ENCODE peak calls at places on chromosomes 2 and 18, in five cellular contexts. B is tibial nerve, T is ovary, A is vagina, F is psoas muscle. E is an unnamed sample. For H3K9me3, the result is how much of the 10 kb centered on the place peaks cover.

GRCh38 chr2:239917957-239918481 is 107.1 kb downstream of the NDUFA10 start:
- DNase-seq in T (no peak), A (peak), B (no peak), F (no peak), E (no peak)

GRCh38 chr2:8457092-8457481 is 224.8 kb upstream of the ID2 start:
- DNase-seq in A (no peak), B (no peak), T (no peak), F (no peak), E (no peak)

GRCh38 chr2:64225491-64225890 is 81.3 kb upstream of the PELI1 start:
- DNase-seq in F (no peak), T (no peak), A (no peak), B (no peak), E (no peak)

GRCh38 chr2:72961853-72962468 is 44.6 kb downstream of the EMX1 start:
- DNase-seq in B (no peak), F (peak), T (no peak), A (no peak), E (no peak)

GRCh38 chr2:109419960-109420370 is 193.8 kb downstream of the SEPTIN10 start:
- DNase-seq in F (peak), B (no peak), A (no peak), T (peak), E (no peak)

GRCh38 chr2:73172963-73173362 is 29.4 kb upstream of the NOTO start:
- DNase-seq in T (no peak), F (no peak), A (no peak), B (no peak), E (no peak)

GRCh38 chr18:50441518-50441917 is 66.7 kb downstream of the SKA1 start:
- DNase-seq in F (no peak), T (no peak), B (no peak), A (no peak), E (no peak)

GRCh38 chr2:156435392-156435724 is 821 bp upstream of the GPD2 start:
- DNase-seq in T (no peak), B (peak), F (no peak), A (no peak), E (no peak)

GRCh38 chr18:11826836-11827235 is 24.4 kb upstream of the CHMP1B start:
- DNase-seq in F (no peak), T (no peak), B (no peak), A (no peak), E (no peak)

GRCh38 chr2:239436076-239436475 is 35.3 kb upstream of the HDAC4 start:
- DNase-seq in F (no peak), T (no peak), B (no peak), A (no peak), E (no peak)

GRCh38 chr2:238786379-238786778 is 61.5 kb upstream of the TWIST2 start:
- DNase-seq in A (no peak), F (no peak), T (no peak), B (no peak), E (no peak)

GRCh38 chr2:85273732-85274731 is 53.8 kb downstream of the TGOLN2 start:
- DNase-seq in A (no peak), B (no peak), F (peak), T (peak), E (no peak)

GRCh38 chr2:126916744-126917143 is 18.1 kb downstream of the TEX51 start:
- DNase-seq in T (no peak), F (no peak), A (no peak), B (no peak), E (peak)

GRCh38 chr2:84495539-84496146 is 20.7 kb upstream of the DNAH6 start:
- DNase-seq in B (no peak), A (no peak), T (no peak), F (no peak), E (no peak)

GRCh38 chr2:28277466-28277865 is 115.2 kb upstream of the FOSL2 start:
- DNase-seq in B (no peak), F (no peak), A (no peak), T (no peak), E (no peak)

GRCh38 chr2:236194786-236195185 is 26.6 kb upstream of the GBX2 start:
- DNase-seq in T (no peak), A (no peak), F (no peak), B (no peak), E (peak)

GRCh38 chr2:86610871-86611270 is 12.8 kb downstream of the RNF103 start:
- DNase-seq in T (no peak), A (no peak), B (no peak), F (no peak), E (no peak)

GRCh38 chr18:46761054-46761769 is 4.4 kb upstream of the ST8SIA5 start:
- DNase-seq in B (no peak), A (no peak), F (no peak), T (no peak), E (no peak)

GRCh38 chr18:66168834-66169233 is 418.0 kb downstream of the CDH7 start:
- DNase-seq in T (no peak), A (no peak), B (no peak), F (no peak), E (no peak)

GRCh38 chr18:57640236-57640635 is 18.6 kb upstream of the NARS1 start:
- DNase-seq in B (no peak), T (no peak), F (no peak), A (no peak), E (no peak)

GRCh38 chr2:206212673-206213513 is 53.2 kb downstream of the EEF1B2 start:
- DNase-seq in B (no peak), A (no peak), T (no peak), F (no peak), E (no peak)

GRCh38 chr18:79786781-79787526 is 10.8 kb upstream of the KCNG2 start:
- DNase-seq in T (no peak), F (peak), B (no peak), A (no peak), E (peak)

GRCh38 chr2:127166221-127166860 is 53.8 kb downstream of the CYP27C1 start:
- DNase-seq in B (no peak), F (no peak), A (peak), T (no peak), E (no peak)

DNA sequence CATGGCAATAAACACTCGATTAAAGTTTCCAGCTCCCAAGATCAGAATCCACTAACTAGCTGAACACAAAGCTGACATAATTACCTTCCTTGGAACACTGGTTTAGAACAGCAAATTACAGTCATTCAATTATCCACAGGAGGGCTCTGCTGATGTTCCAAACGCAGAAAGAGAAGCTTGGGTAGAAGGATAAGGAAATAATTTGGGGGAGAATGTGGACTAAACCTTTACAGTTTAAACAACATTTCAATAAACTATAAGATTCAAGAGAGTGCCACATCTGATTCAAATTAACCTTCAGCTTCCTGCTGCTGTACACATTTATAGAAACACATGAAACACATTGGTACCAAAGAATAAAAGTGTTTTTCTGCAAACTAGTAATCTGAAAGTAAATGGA is 67.8 kb upstream of the ARL4C start:
- DNase-seq in F (no peak), A (no peak), B (no peak), T (no peak), E (no peak)
- TF ChIP-seq CTCF in F (no peak), A (no peak), B (no peak), T (no peak), E (no peak)

GRCh38 chr2:209629622-209630021 is 142.0 kb upstream of the UNC80 start:
- DNase-seq in A (no peak), F (no peak), T (no peak), B (no peak), E (no peak)
- H3K27ac ChIP-seq in A (no peak), F (no peak), T (no peak), B (no peak), E (no peak)

DNA sequence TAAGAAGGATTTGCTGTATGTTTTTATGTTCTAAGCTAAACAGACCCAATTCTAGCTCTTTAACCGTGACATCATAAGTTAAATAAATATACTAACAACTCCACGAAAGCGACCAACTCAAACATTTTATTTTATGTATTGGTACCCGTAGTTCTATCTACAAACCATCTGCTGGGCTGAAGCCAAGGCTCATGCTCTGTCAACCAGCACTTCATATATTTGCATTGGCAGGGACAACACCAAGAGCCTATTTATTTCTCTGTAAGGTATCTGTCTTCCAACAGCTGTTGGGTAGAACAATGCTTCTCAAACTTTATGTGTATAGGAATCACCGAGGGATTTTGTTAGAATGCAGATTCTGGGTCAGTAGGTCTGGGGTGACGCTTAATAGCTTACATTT is 64.5 kb downstream of the PID1 start:
- DNase-seq in B (no peak), F (no peak), T (no peak), A (no peak), E (no peak)
- H3K9me3 ChIP-seq in B (under half), F (under half), T (under half), A (under half), E (under half)

DNA sequence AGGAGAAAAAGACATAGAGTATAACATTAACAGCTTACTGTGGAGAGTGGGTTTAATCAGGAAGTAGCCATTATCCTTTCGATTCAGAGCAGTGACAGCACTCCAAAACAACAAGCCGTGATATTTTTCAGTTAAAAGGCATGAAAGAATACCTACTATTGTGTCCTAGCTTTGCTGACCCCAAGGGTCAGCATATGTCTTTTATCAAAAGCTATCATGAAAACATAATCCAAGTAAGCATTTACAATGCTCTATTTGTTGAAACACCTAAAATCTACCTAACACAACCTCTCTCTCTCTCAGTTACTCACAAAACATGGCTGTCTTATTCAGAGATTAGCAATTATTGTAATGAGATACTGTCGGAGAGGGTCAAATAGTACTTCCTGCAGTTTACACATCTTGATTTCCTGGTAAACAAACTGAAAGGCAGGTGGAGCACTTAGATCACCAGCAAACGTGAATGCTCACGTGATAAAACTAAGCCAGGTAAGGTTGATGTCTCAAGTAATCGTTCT is 100.0 kb downstream of the BAZ2B start:
- DNase-seq in B (no peak), F (no peak), T (no peak), A (no peak), E (no peak)
- TF ChIP-seq CTCF in B (no peak), F (no peak), T (no peak), A (no peak), E (no peak)

GRCh38 chr2:219277703-219278654 is 1.2 kb upstream of the DNAJB2 start:
- DNase-seq in A (no peak), T (peak), B (peak), F (peak), E (peak)
- H3K27ac ChIP-seq in A (peak), T (peak), B (peak), F (peak), E (peak)